ENCODE peak calls at places on chromosomes 7 and 10, in ten cellular contexts. F, J, K, T, W, S, A, O, Z and G are unnamed samples.

GRCh38 chr7:2060701-2061100 is 172.0 kb downstream of the MAD1L1 start:
- DNase-seq in F (no peak), J (no peak), K (no peak), T (peak), W (no peak), S (no peak), A (no peak), O (peak), Z (no peak), G (peak)

GRCh38 chr7:95723583-95724180 is 48.7 kb upstream of the DYNC1I1 start:
- DNase-seq in F (peak), J (peak), K (peak), T (no peak), W (peak), S (peak), A (peak), O (peak), Z (no peak), G (peak)

GRCh38 chr7:136698231-136698630 is 170.2 kb upstream of the CHRM2 start:
- DNase-seq in F (no peak), J (no peak), K (no peak), T (no peak), W (no peak), S (no peak), A (no peak), O (peak), Z (no peak), G (no peak)

GRCh38 chr10:35259769-35260397 is 76.4 kb upstream of the CCNY start:
- DNase-seq in F (no peak), J (peak), K (no peak), T (peak), W (no peak), S (no peak), A (no peak), O (peak), Z (no peak), G (peak)

GRCh38 chr10:11823122-11823988 is at the start of gene PROSER2:
- DNase-seq in F (no peak), J (peak), K (peak), T (no peak), W (peak), S (peak), A (peak), O (peak), Z (peak), G (no peak)

GRCh38 chr7:43110790-43111362 is 1.6 kb upstream of the HECW1 start:
- DNase-seq in F (peak), J (no peak), K (no peak), T (no peak), W (no peak), S (no peak), A (no peak), O (no peak), Z (no peak), G (no peak)

GRCh38 chr7:94395141-94396041 is 696 bp downstream of the COL1A2 start:
- DNase-seq in F (peak), J (peak), K (peak), T (peak), W (peak), S (no peak), A (peak), O (peak), Z (no peak), G (no peak)

GRCh38 chr7:47636693-47637175 is 54.8 kb upstream of the TNS3 start:
- DNase-seq in F (no peak), J (no peak), K (no peak), T (no peak), W (no peak), S (peak), A (no peak), O (no peak), Z (no peak), G (no peak)

GRCh38 chr10:106454233-106454632 is 710.3 kb downstream of the SORCS1 start:
- DNase-seq in F (no peak), J (no peak), K (no peak), T (no peak), W (no peak), S (no peak), A (no peak), O (no peak), Z (no peak), G (no peak)

GRCh38 chr7:98211221-98211675 is at the start of gene BHLHA15:
- DNase-seq in F (peak), J (peak), K (peak), T (no peak), W (peak), S (no peak), A (peak), O (no peak), Z (peak), G (no peak)

GRCh38 chr10:79053481-79054202 is 15.1 kb upstream of the ZMIZ1 start:
- DNase-seq in F (no peak), J (no peak), K (no peak), T (no peak), W (no peak), S (no peak), A (no peak), O (no peak), Z (peak), G (no peak)

GRCh38 chr7:20647908-20648776 is 32.7 kb downstream of the ABCB5 start:
- DNase-seq in F (peak), J (peak), K (no peak), T (no peak), W (no peak), S (no peak), A (no peak), O (no peak), Z (no peak), G (no peak)
- TF ChIP-seq CTCF in F (peak), J (peak), K (peak), T (peak), W (no peak), S (no peak), A (no peak), O (peak), Z (no peak), G (peak)

DNA sequence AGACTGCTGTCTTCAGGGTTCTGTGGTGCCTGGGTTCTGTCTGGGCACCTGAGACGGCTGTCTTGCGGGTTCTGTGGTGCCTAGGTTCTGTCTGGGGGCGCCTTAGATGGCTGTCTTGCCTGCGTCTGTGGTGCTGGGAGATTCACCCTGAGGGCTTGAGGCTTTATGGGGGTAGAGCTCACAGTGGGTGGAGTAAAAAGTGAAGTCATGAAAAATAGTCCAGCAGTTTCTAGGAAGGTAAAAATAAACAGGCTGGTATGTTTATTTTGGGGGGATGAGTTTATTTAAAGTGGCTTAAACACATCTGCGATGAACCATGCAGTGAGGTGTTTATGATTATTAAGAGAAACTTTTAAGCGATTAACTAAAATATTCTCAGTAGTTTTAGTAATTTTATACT is 64.2 kb downstream of the NKX6-2 start:
- DNase-seq in F (no peak), J (no peak), K (no peak), T (no peak), W (no peak), S (no peak), A (no peak), O (peak), Z (no peak), G (no peak)
- TF ChIP-seq CTCF in F (no peak), J (no peak), K (no peak), T (no peak), W (no peak), S (no peak), A (no peak), O (no peak), Z (no peak), G (no peak)

GRCh38 chr10:3197354-3198003 is 24.9 kb upstream of the PITRM1 start:
- DNase-seq in F (peak), J (peak), K (peak), T (peak), W (peak), S (peak), A (peak), O (peak), Z (peak), G (peak)
- TF ChIP-seq CTCF in F (peak), J (peak), K (peak), T (peak), W (peak), S (peak), A (peak), O (peak), Z (peak), G (peak)

DNA sequence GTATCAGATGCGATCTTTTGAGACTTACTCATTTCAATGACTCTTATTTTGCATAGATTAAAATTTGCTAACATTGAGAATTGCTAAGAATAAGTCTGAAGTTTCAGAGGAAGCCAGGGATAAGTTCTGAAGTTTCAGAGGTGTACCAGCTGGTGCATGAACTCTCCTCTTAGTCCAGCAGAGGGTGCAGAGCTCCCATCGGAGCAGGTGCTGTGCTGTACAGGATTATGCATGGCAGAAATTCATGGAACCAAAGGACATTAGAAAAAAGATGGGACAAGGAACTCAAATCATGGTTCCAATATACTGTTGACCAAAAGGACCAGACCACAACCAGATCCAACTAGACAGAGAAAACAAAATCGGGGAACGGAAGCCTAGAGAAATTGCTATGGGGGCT is 41.9 kb downstream of the MGAM2 start:
- DNase-seq in F (peak), J (peak), K (peak), T (no peak), W (no peak), S (no peak), A (no peak), O (no peak), Z (no peak), G (no peak)
- TF ChIP-seq CTCF in F (peak), J (peak), K (peak), T (no peak), W (no peak), S (no peak), A (no peak), O (no peak), Z (peak), G (no peak)

DNA sequence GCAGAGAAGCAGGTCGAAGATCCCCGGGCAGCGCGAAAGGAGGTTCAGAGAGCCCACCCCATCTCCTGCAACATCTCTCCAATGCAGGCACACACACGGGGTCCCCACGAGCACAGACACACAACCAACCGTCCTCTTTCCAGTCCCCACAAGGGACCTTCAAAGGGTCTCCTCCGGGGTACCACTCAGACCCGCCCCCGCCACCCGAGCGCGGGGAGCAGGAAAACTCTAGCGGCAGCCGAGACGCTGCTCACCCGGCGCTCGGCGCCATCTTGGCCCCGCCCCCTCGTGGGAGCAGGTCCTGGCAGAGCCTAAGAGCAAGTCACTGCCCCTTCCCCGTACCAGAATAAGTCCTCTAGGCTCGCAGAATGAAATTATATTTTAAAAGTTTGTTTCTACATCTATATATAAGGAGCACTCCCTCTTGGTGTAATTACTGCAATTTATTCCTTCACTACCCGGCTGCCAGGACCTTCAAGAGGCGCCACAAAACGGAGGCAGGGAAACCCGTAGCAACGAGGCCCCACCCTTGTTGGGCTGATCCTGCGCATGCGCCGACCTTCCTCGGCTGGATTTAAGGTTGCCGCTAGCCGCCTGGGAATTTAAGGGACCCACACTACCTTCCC is at the start of the genes CNPY4 and TAF6:
- DNase-seq in F (peak), J (peak), K (peak), T (peak), W (peak), S (peak), A (peak), O (peak), Z (peak), G (peak)
- TF ChIP-seq CTCF in F (no peak), J (no peak), K (peak), T (no peak), W (no peak), S (no peak), A (peak), O (no peak), Z (no peak), G (no peak)

DNA sequence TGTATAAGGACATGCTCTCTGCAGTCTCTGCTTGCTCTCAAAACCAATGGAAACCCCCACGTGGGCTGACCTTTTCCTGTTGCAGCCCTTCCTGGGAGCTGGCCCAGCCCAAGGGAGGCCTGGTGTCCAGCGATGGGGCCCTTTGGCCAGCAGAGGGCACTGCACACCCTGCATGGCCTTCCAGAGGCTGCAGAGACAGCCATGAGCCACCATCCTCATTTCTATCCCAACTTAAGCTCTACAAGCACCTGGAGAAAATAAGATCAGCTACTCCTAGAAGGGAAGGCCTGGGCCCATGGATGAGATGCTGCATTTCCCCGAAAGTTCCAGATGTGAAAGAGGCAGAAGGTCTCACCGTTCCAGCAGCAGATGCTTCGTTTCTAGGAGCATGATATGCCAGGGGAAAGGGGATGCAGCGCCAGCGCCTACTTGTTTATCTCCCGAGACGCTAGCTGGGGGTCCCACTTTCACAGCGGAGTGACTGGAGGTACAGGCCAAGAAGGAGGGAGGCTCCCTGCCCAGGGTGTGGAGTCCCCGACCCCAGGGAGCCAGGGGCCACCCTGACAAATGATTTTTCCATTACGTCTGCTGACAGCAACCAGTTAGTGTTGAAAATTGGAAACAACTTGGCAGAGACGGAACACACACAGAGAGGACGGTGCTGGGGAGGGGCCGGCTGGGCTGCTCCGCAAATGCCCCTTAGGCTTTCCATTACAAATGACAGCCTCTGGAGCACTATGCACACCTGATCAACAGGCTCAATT is 106.4 kb downstream of the ZRANB1 start:
- DNase-seq in F (peak), J (peak), K (peak), T (peak), W (peak), S (peak), A (peak), O (peak), Z (peak), G (no peak)
- TF ChIP-seq CTCF in F (peak), J (peak), K (peak), T (peak), W (peak), S (peak), A (peak), O (peak), Z (peak), G (peak)